ENCODE peak calls at places on chromosome 18, in seven cellular contexts. X, H, Q, N, M, L and V are unnamed samples.

GRCh38 chr18:48590678-48591077 is 51.8 kb downstream of the CTIF start:
- DNase-seq in X (no peak), H (no peak), Q (no peak), N (no peak), M (no peak), L (peak; percentile 94), V (no peak)

GRCh38 chr18:25066536-25066935 is 285.4 kb downstream of the ZNF521 start:
- DNase-seq in X (no peak), H (no peak), Q (no peak), N (no peak), M (no peak), L (peak; percentile 3), V (no peak)

GRCh38 chr18:59357928-59358327 is 1.1 kb downstream of the LMAN1 start:
- DNase-seq in X (no peak), H (no peak), Q (no peak), N (peak; percentile 12), M (peak; percentile 47), L (peak; percentile 92), V (no peak)

GRCh38 chr18:10437837-10438236 is 16.6 kb upstream of the APCDD1 start:
- DNase-seq in X (peak; percentile 41), H (no peak), Q (peak; percentile 43), N (no peak), M (no peak), L (no peak), V (no peak)

GRCh38 chr18:78728301-78729098 is 251.1 kb upstream of the SALL3 start:
- DNase-seq in X (no peak), H (peak; percentile 40), Q (no peak), N (no peak), M (no peak), L (no peak), V (no peak)

GRCh38 chr18:74128114-74128513 is 19.5 kb downstream of the FBXO15 start:
- DNase-seq in X (no peak), H (no peak), Q (no peak), N (no peak), M (no peak), L (no peak), V (no peak)

GRCh38 chr18:31484461-31484860 is 13.5 kb upstream of the DSG2 start:
- DNase-seq in X (no peak), H (no peak), Q (no peak), N (no peak), M (no peak), L (no peak), V (no peak)

GRCh38 chr18:2881088-2881487 is 34.3 kb downstream of the EMILIN2 start:
- DNase-seq in X (no peak), H (no peak), Q (no peak), N (no peak), M (no peak), L (peak; percentile 26), V (no peak)

GRCh38 chr18:8458546-8459215 is 150.6 kb upstream of the RAB12 start:
- DNase-seq in X (no peak), H (no peak), Q (no peak), N (no peak), M (no peak), L (no peak), V (no peak)
- H3K4me3 ChIP-seq in X (no peak overlapping the region), H (no peak overlapping the region), Q (no peak overlapping the region), N (no peak overlapping the region), M (no peak overlapping the region), L (no peak overlapping the region), V (no peak overlapping the region)

GRCh38 chr18:21053127-21053526 is 58.5 kb downstream of the ROCK1 start:
- DNase-seq in X (no peak), H (no peak), Q (no peak), N (no peak), M (peak; percentile 69), L (peak; percentile 90), V (no peak)

GRCh38 chr18:21056545-21056944 is 55.1 kb downstream of the ROCK1 start:
- DNase-seq in X (no peak), H (no peak), Q (no peak), N (no peak), M (no peak), L (no peak), V (no peak)

GRCh38 chr18:21051615-21052014 is 60.0 kb downstream of the ROCK1 start:
- DNase-seq in X (no peak), H (no peak), Q (no peak), N (no peak), M (no peak), L (no peak), V (no peak)

GRCh38 chr18:21052385-21052784 is 59.2 kb downstream of the ROCK1 start:
- DNase-seq in X (no peak), H (no peak), Q (no peak), N (no peak), M (no peak), L (no peak), V (no peak)

DNA sequence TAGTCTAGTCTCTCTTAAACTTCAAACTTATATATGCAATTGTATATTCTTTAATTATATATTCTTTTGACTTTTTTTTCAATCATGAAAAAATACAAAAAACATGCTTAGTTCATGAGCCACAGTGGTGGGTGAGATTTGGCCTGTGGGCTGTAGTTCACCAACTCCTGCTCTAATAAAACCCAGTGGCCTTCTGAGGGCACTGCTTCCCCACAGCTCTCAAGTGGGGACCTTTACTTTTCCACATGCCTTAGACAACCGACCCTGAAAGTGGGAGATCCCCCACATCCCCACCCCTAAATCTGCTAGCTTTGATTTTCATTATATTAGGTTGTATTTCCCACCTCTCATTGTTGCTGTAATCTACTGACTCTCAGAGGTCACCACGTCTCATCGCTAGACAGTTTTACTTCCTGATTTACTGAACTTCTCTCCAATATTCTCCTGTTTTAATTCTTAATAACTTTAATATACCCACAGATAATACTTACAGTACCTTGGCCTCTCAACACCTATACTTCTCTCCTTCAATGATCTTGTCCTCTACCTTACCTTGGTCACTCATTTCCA is 57.3 kb downstream of the ROCK1 start:
- DNase-seq in X (no peak), H (no peak), Q (no peak), N (no peak), M (no peak), L (no peak), V (no peak)
- TF ChIP-seq CTCF in X (no peak), H (no peak), Q (no peak), N (no peak), M (no peak), L (no peak), V (no peak)

GRCh38 chr18:210075-210474 is 51.7 kb downstream of the USP14 start:
- DNase-seq in X (no peak), H (no peak), Q (no peak), N (no peak), M (no peak), L (no peak), V (no peak)

GRCh38 chr18:211582-211981 is 53.2 kb downstream of the USP14 start:
- DNase-seq in X (no peak), H (no peak), Q (no peak), N (no peak), M (no peak), L (no peak), V (no peak)

GRCh38 chr18:213505-213904 is 54.3 kb downstream of the THOC1 start:
- DNase-seq in X (no peak), H (no peak), Q (no peak), N (no peak), M (no peak), L (no peak), V (no peak)

GRCh38 chr18:212780-213179 is 54.4 kb downstream of the USP14 start:
- DNase-seq in X (no peak), H (no peak), Q (peak; percentile 33), N (no peak), M (no peak), L (no peak), V (no peak)

GRCh38 chr18:210780-211179 is 52.4 kb downstream of the USP14 start:
- DNase-seq in X (no peak), H (no peak), Q (no peak), N (no peak), M (no peak), L (no peak), V (no peak)
- H3K36me3 ChIP-seq in X (peaks cover 6% of the 10 kb centered on the region), H (peaks cover 72% of the 10 kb centered on the region), Q (peaks cover 94% of the 10 kb centered on the region), N (no peaks in the 10 kb centered on the region), M (peaks cover 15% of the 10 kb centered on the region), L (peaks cover 27% of the 10 kb centered on the region), V (peaks cover 93% of the 10 kb centered on the region)

GRCh38 chr18:34153711-34154110 is 71.0 kb downstream of the NOL4 start:
- DNase-seq in X (no peak), H (no peak), Q (no peak), N (no peak), M (peak; percentile 23), L (peak; percentile 16), V (no peak)
- H3K4me3 ChIP-seq in X (peak overlapping the region; percentile 0), H (peak overlapping the region; percentile 3), Q (no peak overlapping the region), N (no peak overlapping the region), M (peak overlapping the region; percentile 53), L (peak overlapping the region; percentile 45), V (no peak overlapping the region)

GRCh38 chr18:54647176-54647575 is 56.1 kb downstream of the DYNAP start:
- DNase-seq in X (no peak), H (no peak), Q (no peak), N (peak; percentile 36), M (peak; percentile 37), L (peak; percentile 4), V (no peak)
- TF ChIP-seq CTCF in X (peak; percentile 17), H (peak; percentile 29), Q (peak; percentile 16), N (peak; percentile 39), M (peak; percentile 50), L (peak; percentile 19), V (peak; percentile 74)

DNA sequence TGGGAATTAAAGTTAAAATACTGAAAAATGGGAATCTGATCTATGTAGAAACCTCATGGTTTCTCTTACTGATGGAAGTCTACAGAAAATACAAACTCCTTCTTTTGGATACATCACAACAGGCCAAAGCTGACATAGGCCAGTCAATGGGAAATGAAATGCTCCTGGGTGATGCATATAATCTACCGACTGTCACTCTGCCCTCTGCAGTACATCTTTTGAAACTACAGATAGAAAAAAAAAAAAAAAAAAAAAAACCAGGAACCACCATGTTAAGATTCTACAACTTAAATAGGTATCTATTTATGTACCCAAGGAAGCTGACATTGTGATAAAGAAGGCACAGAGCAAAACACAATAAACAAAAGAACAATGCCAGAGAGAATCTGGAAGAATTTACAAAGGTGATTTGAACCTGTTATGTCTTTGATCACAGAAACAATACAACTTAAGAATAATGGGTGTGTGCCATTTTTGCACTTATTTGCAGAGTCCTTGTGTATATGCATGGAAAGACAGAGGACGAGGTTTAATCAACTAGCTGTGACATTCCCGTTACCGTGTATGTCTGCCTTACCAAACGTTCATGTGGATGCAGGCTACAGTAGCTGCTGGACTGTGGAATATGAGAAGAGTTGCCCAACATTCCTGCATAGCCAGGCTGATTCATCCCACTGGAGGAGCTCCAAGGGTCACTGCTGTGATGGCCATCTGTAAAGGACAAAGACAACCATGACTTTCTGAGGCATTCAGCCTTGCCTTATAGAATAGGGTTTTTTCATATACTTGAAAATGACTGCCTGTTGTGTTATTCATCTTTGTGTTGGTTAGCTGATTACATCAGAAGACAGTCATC is 312.7 kb downstream of the TCF4 start:
- DNase-seq in X (peak; percentile 25), H (no peak), Q (no peak), N (no peak), M (no peak), L (peak; percentile 82), V (no peak)
- H3K36me3 ChIP-seq in X (no peaks in the 10 kb centered on the region), H (peaks cover 16% of the 10 kb centered on the region), Q (peaks cover 14% of the 10 kb centered on the region), N (no peaks in the 10 kb centered on the region), M (no peaks in the 10 kb centered on the region), L (peaks cover 5% of the 10 kb centered on the region), V (no peaks in the 10 kb centered on the region)

GRCh38 chr18:67669993-67670671 is 153.6 kb upstream of the DSEL start:
- DNase-seq in X (no peak), H (no peak), Q (no peak), N (no peak), M (no peak), L (peak; percentile 98), V (no peak)
- H3K4me3 ChIP-seq in X (no peak overlapping the region), H (no peak overlapping the region), Q (no peak overlapping the region), N (no peak overlapping the region), M (no peak overlapping the region), L (no peak overlapping the region), V (no peak overlapping the region)